ENCODE peak calls at places on chromosome 17, in ten cellular contexts. W, Y, U, A, B, G, E, Q, Z and I are unnamed samples.

GRCh38 chr17:65515959-65516948 is 45.2 kb downstream of the AXIN2 start:
- DNase-seq in E (peak; percentile 17), W (no peak), G (no peak), Y (no peak), Z (no peak), U (no peak), Q (no peak), B (peak; percentile 64), A (no peak), I (peak; percentile 60)

GRCh38 chr17:58344047-58344790 is 7.8 kb downstream of the SUPT4H1 start:
- DNase-seq in Z (peak; percentile 53), U (peak; percentile 94), A (no peak), W (peak; percentile 99), G (no peak), Y (peak; percentile 98), B (no peak), Q (no peak), E (peak; percentile 29), I (no peak)

GRCh38 chr17:27259356-27259755 is 34.6 kb upstream of the WSB1 start:
- DNase-seq in B (no peak), Q (no peak), W (no peak), E (no peak), U (no peak), A (no peak), Z (no peak), G (no peak), Y (no peak), I (no peak)

GRCh38 chr17:56939869-56940484 is 20.9 kb downstream of the COIL start:
- DNase-seq in Y (peak; percentile 81), Q (no peak), E (peak; percentile 78), A (no peak), G (no peak), B (peak; percentile 81), W (peak; percentile 73), Z (no peak), U (no peak), I (no peak)

GRCh38 chr17:60390223-60390622 is 1.7 kb downstream of the USP32 start:
- DNase-seq in Z (no peak), B (peak; percentile 85), Q (no peak), E (peak; percentile 81), Y (peak; percentile 67), G (no peak), A (no peak), U (no peak), W (peak; percentile 9), I (no peak)

GRCh38 chr17:10118788-10119130 is 79.6 kb downstream of the GAS7 start:
- DNase-seq in U (peak; percentile 44), A (no peak), Q (no peak), Z (no peak), B (no peak), Y (peak; percentile 80), W (peak; percentile 43), G (no peak), E (no peak), I (no peak)

GRCh38 chr17:82959242-82959930 is 119.6 kb upstream of the ZNF750 start:
- DNase-seq in A (no peak), W (no peak), Q (no peak), Z (peak; percentile 14), E (no peak), B (no peak), Y (no peak), U (no peak), G (no peak), I (no peak)

GRCh38 chr17:30997842-30998241 is 27.0 kb downstream of the RNF135 start:
- DNase-seq in Z (no peak), A (no peak), Q (no peak), G (no peak), U (no peak), W (no peak), Y (no peak), E (no peak), B (no peak), I (no peak)

GRCh38 chr17:4233668-4234258 is 30.0 kb downstream of the ANKFY1 start:
- DNase-seq in E (no peak), A (peak; percentile 20), B (no peak), W (no peak), Y (no peak), G (no peak), U (no peak), Q (no peak), Z (no peak), I (no peak)

GRCh38 chr17:73343168-73343634 is 31.4 kb upstream of the CDC42EP4 start:
- DNase-seq in U (no peak), Q (peak; percentile 74), W (no peak), Z (no peak), Y (no peak), G (no peak), A (no peak), E (peak; percentile 89), B (peak; percentile 81), I (peak; percentile 82)

GRCh38 chr17:64315032-64315490 is 52.0 kb upstream of the TEX2 start:
- DNase-seq in W (no peak), Y (no peak), Q (peak; percentile 97), U (no peak), A (peak; percentile 67), B (peak; percentile 98), E (peak; percentile 97), G (peak; percentile 85), Z (peak; percentile 79), I (peak; percentile 53)

GRCh38 chr17:31564883-31565297 is 173.4 kb downstream of the RAB11FIP4 start:
- DNase-seq in Q (no peak), A (no peak), U (peak; percentile 44), G (no peak), B (no peak), Z (no peak), W (no peak), E (peak; percentile 67), Y (peak; percentile 80), I (no peak)

GRCh38 chr17:29162909-29163341 is 17.3 kb downstream of the MYO18A start:
- DNase-seq in E (no peak), Y (peak; percentile 65), B (peak; percentile 43), Z (no peak), G (no peak), Q (no peak), W (no peak), A (no peak), U (no peak), I (no peak)

GRCh38 chr17:28252436-28252835 is 66.6 kb upstream of the TMEM97 start:
- DNase-seq in U (no peak), E (no peak), G (no peak), Y (no peak), A (no peak), Q (no peak), Z (no peak), W (no peak), B (peak; percentile 31), I (no peak)

GRCh38 chr17:80503921-80504320 is 27.5 kb upstream of the NPTX1 start:
- DNase-seq in Y (no peak), Z (no peak), E (no peak), W (no peak), G (no peak), Q (no peak), U (no peak), A (no peak), B (no peak), I (no peak)

GRCh38 chr17:10821770-10822169 is 16.1 kb downstream of the PIRT start:
- DNase-seq in Q (no peak), Y (no peak), E (no peak), U (no peak), A (no peak), G (no peak), Z (no peak), B (no peak), W (no peak), I (no peak)

GRCh38 chr17:46976626-46977270 is 2.3 kb downstream of the RPRML start:
- DNase-seq in W (no peak), B (no peak), U (no peak), Q (no peak), A (no peak), Y (peak; percentile 42), Z (no peak), G (no peak), E (no peak), I (no peak)
- TF ChIP-seq CTCF in W (no peak), B (no peak), U (peak; percentile 12), Q (no peak), A (no peak), Y (peak; percentile 3), Z (no peak), G (no peak), E (no peak), I (no peak)

GRCh38 chr17:33674685-33675084 is 381.6 kb upstream of the ASIC2 start:
- DNase-seq in W (peak; percentile 70), A (peak; percentile 38), G (peak; percentile 53), U (peak; percentile 70), B (peak; percentile 58), Y (peak; percentile 65), Z (peak; percentile 51), Q (peak; percentile 70), E (peak; percentile 71), I (peak; percentile 2)
- TF ChIP-seq CTCF in W (peak; percentile 75), A (peak; percentile 63), G (peak; percentile 76), U (peak; percentile 91), B (peak; percentile 81), Y (peak; percentile 79), Z (peak; percentile 49), Q (peak; percentile 86), E (peak; percentile 78), I (peak; percentile 77)

DNA sequence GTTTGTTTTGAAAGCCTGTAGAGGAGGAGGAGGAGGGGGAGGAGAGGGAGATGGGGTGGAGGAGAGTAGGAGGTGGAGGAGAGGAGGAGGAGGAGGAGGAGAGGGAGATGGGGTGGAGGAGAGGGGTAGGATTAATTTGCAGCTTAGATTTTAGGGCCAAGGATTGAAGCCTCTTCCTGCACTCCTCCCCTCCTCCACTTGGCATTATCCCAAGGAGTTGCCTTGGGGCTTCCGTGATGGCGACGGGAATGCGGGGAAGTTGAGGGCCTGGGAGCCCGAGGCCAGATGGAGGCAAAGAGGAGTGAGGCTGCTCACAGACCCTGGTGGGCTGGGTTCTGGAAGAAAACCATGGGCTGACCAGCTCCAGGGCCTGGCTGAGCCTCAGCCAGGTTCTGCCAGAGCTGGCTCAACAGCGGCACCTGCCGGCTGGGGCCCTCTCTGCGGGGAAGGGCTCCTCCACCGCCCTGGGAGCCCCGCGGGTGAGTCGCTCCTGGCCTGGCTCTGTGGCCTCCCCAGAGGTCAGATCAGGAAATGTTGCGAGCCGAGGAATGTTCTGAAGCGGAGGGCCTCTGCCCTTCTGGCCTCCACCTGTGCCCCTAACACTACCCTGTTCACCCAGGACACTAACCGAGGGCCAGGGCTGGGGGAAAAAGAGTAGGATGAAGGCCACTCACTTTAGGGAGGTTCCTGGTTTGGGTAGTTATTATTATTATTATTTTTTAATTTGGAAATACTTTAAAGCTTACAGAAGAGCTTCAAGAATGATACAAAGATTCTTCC is 23.9 kb upstream of the FMNL1 start:
- DNase-seq in Q (peak; percentile 94), E (peak; percentile 88), B (peak; percentile 88), Z (peak; percentile 95), A (peak; percentile 80), W (peak; percentile 91), G (peak; percentile 95), U (peak; percentile 86), Y (peak; percentile 88), I (peak; percentile 57)
- TF ChIP-seq CTCF in Q (peak; percentile 99), E (peak; percentile 93), B (peak; percentile 98), Z (peak; percentile 98), A (peak; percentile 98), W (peak; percentile 99), G (peak; percentile 100), U (peak; percentile 99), Y (peak; percentile 94), I (no peak)

DNA sequence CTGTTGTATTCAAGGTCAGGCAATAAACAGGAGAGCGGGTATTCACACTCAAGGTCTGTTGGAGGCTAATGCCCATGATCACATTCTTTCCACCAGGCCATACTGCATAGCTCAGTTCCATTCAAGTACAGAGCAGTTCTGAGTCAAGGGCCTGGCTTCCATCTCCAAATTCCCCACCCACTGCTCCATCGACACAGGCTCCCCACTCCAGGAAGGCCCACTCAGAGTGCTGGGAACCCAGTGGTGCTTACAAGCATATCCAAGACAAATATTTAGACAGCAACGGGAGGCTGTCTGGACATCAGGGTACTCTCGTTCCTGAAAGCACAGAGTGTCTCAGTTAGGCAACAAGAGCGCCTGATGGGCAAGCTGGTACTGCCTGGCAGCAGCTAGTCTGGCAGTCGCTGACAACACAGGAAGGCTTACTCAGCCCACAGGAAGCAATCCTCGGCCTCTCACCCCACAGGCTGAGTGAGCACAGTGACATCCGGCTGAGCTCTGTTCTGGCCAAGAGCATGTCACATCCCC is 40.9 kb downstream of the RFFL start:
- DNase-seq in A (peak; percentile 83), E (peak; percentile 93), Y (peak; percentile 86), Q (peak; percentile 88), G (peak; percentile 87), W (peak; percentile 78), B (peak; percentile 88), Z (peak; percentile 60), U (peak; percentile 75), I (peak; percentile 30)
- TF ChIP-seq CTCF in A (no peak), E (peak; percentile 38), Y (no peak), Q (no peak), G (peak; percentile 11), W (no peak), B (peak; percentile 61), Z (no peak), U (no peak), I (no peak)